ENCODE peak calls at places on chromosomes 13 and 19, in ten cellular contexts. I, E, M, Z, W, A, Q, S, Y and V are unnamed samples. For H3K9me3, the result is how much of the 10 kb centered on the place peaks cover.

GRCh38 chr13:86757236-86757978 is 913.8 kb upstream of the SLITRK5 start:
- DNase-seq in M (peak), Y (no peak), I (peak), A (no peak), S (no peak), Z (no peak), Q (no peak), E (no peak), W (no peak), V (no peak)

GRCh38 chr13:48641404-48641803 is 12.3 kb upstream of the CYSLTR2 start:
- DNase-seq in I (no peak), M (no peak), E (no peak), W (no peak), Z (no peak), Y (no peak), Q (no peak), S (no peak), A (no peak), V (no peak)

GRCh38 chr13:91078093-91078679 is 269.3 kb upstream of the MIR17HG start:
- DNase-seq in S (no peak), Q (no peak), E (no peak), I (no peak), A (no peak), W (no peak), M (no peak), Y (no peak), Z (no peak), V (no peak)

GRCh38 chr19:1911995-1912394 is 6.8 kb downstream of the ADAT3 start:
- DNase-seq in I (no peak), Z (peak), E (no peak), W (no peak), A (no peak), Q (no peak), M (no peak), Y (no peak), S (no peak), V (no peak)

GRCh38 chr13:111531505-111531904 is 211.1 kb downstream of the TEX29 start:
- DNase-seq in Y (peak), Q (no peak), W (no peak), S (no peak), Z (no peak), A (no peak), I (no peak), M (no peak), E (no peak), V (no peak)

GRCh38 chr13:21324793-21325192 is 134.3 kb downstream of the ZDHHC20 start:
- DNase-seq in S (no peak), W (no peak), Q (no peak), Y (no peak), A (no peak), M (no peak), I (no peak), Z (no peak), E (no peak), V (no peak)

GRCh38 chr13:26529441-26529840 is 28.0 kb upstream of the WASF3 start:
- DNase-seq in I (peak), Z (peak), Y (no peak), S (no peak), M (no peak), A (peak), E (peak), W (no peak), Q (no peak), V (peak)

GRCh38 chr19:40982594-40983101 is 8.4 kb upstream of the CYP2B6 start:
- DNase-seq in M (no peak), S (no peak), Q (no peak), Z (no peak), A (no peak), Y (no peak), W (no peak), E (no peak), I (peak), V (peak)

GRCh38 chr13:111490611-111491010 is 170.2 kb downstream of the TEX29 start:
- DNase-seq in Y (no peak), W (no peak), S (no peak), Q (no peak), I (no peak), Z (no peak), E (no peak), A (no peak), M (no peak), V (no peak)

GRCh38 chr19:49333426-49334288 is 1.5 kb upstream of the CD37 start:
- DNase-seq in Q (no peak), M (peak), E (no peak), A (no peak), Z (peak), Y (no peak), I (no peak), W (no peak), S (peak), V (no peak)

GRCh38 chr13:83024226-83024625 is 858.0 kb downstream of the SLITRK1 start:
- DNase-seq in E (no peak), Z (no peak), S (no peak), A (no peak), Y (no peak), I (no peak), Q (no peak), W (no peak), M (no peak), V (no peak)

GRCh38 chr19:5153601-5154128 is 184.8 kb downstream of the KDM4B start:
- DNase-seq in A (no peak), S (no peak), Y (no peak), M (peak), Q (no peak), Z (no peak), E (no peak), W (no peak), I (no peak), V (no peak)

GRCh38 chr13:102902789-102903347 is 57.0 kb downstream of the ERCC5 start:
- DNase-seq in S (no peak), Y (no peak), E (peak), Q (no peak), M (no peak), A (no peak), Z (no peak), W (no peak), I (no peak), V (no peak)

GRCh38 chr19:3115916-3116602 is 19.8 kb upstream of the GNA15 start:
- DNase-seq in Y (no peak), W (no peak), M (peak), I (peak), A (no peak), E (no peak), Q (no peak), S (no peak), Z (no peak), V (no peak)

GRCh38 chr13:66348745-66349720 is 881.1 kb downstream of the PCDH9 start:
- DNase-seq in I (no peak), M (no peak), W (no peak), Y (no peak), Z (no peak), A (no peak), E (peak), S (no peak), Q (no peak), V (no peak)

GRCh38 chr13:114282143-114282685 is 813 bp downstream of the UPF3A start:
- DNase-seq in Y (no peak), I (peak), Q (no peak), W (peak), Z (peak), A (peak), E (peak), S (no peak), M (peak), V (peak)

GRCh38 chr19:3670796-3671679 is 29.2 kb downstream of the PIP5K1C start:
- DNase-seq in Z (peak), S (peak), Y (no peak), A (peak), M (no peak), Q (peak), I (no peak), W (no peak), E (peak), V (no peak)

GRCh38 chr19:2540251-2540645 is 64.3 kb downstream of the GADD45B start:
- DNase-seq in S (no peak), M (no peak), A (no peak), Y (no peak), E (no peak), I (no peak), Z (no peak), W (no peak), Q (no peak), V (no peak)

GRCh38 chr13:43154083-43154739 is 130.8 kb downstream of the DNAJC15 start:
- DNase-seq in Q (no peak), M (no peak), A (no peak), Z (no peak), Y (no peak), W (no peak), S (no peak), E (no peak), I (no peak), V (no peak)

GRCh38 chr13:91576590-91576989 is 178.2 kb downstream of the GPC5 start:
- DNase-seq in W (no peak), M (no peak), Q (no peak), A (no peak), S (no peak), Y (no peak), I (no peak), E (no peak), Z (no peak), V (no peak)

GRCh38 chr13:23021921-23022320 is 158.9 kb upstream of the SGCG start:
- DNase-seq in S (no peak), Z (no peak), W (no peak), Y (no peak), E (no peak), I (no peak), Q (no peak), A (no peak), M (no peak), V (no peak)
- H3K4me3 ChIP-seq in S (no peak), Z (no peak), W (no peak), Y (no peak), E (no peak), I (no peak), Q (no peak), A (no peak), M (no peak), V (no peak)

DNA sequence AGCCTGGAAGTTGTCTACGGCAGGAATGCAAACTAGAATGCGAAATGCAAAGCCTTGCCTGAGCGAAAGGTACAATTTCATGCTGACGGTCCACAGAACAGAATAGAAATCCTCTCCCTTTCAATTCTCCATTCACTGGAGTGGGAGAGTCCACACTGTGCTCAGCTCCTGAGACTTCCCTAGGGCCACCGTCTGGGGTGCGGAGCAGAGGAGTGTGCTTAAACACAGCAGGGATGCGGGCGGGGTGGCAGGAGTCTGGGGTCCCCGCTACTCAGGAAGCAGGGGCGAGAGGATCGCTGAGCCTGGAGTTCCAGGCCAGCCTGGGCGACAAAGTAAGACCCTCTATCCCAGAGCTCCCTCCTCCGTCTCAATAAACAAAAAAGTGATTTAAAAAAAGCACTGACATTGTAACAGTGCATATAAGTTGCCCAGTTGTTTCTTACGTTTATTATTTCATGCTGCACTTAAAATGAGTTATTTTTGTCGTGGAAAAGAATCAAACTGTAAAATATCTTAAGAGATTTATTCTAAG is 614 bp upstream of the ZNF816 start:
- DNase-seq in E (peak), I (no peak), Z (peak), S (peak), W (peak), Y (no peak), M (no peak), A (peak), Q (no peak), V (no peak)
- H3K9me3 ChIP-seq in E (under half), I (under half), Z (under half), S (under half), W (under half), Y (under half), M (under half), A (under half), Q (under half), V (under half)

GRCh38 chr19:45816236-45817009 is 1.3 kb upstream of the RSPH6A start:
- DNase-seq in A (no peak), E (no peak), Q (no peak), Y (no peak), Z (peak), S (peak), W (no peak), M (no peak), I (no peak), V (no peak)
- H3K4me3 ChIP-seq in A (no peak), E (peak), Q (no peak), Y (no peak), Z (no peak), S (peak), W (no peak), M (no peak), I (no peak), V (no peak)

DNA sequence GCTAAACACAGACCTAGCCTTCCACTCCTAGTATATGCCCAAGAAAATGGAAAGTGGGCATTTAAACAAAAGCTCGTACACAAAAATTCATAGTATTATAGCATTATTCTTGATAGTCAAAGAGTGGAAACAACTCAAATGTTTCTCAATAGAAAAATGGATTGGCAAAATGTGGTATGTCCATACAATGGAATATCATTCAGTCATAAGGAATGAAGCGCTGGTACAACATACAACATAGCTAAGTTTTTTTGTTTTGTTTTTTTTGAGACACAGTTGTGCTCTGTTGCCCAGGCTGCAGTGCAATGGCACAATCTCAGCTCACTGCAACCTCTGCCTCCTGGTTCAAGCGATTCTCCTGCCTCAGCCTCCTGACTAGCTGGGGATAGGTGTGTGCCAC is 11.9 kb downstream of the ZNF558 start:
- DNase-seq in M (no peak), E (no peak), A (no peak), S (no peak), Z (no peak), I (no peak), W (no peak), Y (no peak), Q (no peak), V (no peak)
- H3K9me3 ChIP-seq in M (under half), E (half or more), A (under half), S (under half), Z (under half), I (under half), W (under half), Y (under half), Q (half or more), V (under half)

DNA sequence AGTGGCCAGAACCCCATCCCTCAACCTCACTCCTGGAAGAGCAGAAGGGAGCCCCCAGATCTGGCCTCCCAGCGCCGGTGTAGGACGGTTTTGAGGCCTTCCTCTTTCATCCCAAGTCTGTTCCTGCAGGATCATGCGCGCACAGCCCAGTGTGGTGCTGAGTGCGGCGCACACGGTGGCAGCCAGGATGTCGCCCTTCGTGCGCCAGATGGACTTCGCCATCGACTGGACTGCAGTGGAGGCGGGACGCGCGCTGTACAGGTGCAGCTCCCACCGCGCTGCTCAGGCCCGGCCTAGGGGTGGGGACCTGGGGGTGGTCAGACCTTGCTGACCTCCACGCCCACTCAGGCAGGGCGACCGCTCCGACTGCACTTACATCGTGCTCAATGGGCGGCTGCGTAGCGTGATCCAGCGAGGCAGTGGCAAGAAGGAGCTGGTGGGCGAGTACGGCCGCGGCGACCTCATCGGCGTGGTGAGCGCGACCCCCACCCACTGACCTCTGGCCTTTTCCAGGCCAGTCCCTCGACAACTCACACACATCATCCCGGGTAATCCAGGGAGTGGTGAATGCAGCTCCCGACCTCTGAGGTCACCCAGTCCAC is 14.8 kb downstream of the PNPLA6 start:
- DNase-seq in W (peak), A (peak), I (no peak), S (no peak), Y (no peak), M (no peak), E (no peak), Z (peak), Q (no peak), V (no peak)
- H3K4me3 ChIP-seq in W (no peak), A (no peak), I (no peak), S (no peak), Y (no peak), M (no peak), E (no peak), Z (no peak), Q (no peak), V (no peak)

GRCh38 chr19:57613941-57614743 is at the start of gene ZNF134:
- DNase-seq in E (peak), S (no peak), Y (peak), Q (peak), Z (peak), A (peak), M (peak), I (peak), W (peak), V (peak)
- H3K9me3 ChIP-seq in E (half or more), S (under half), Y (under half), Q (half or more), Z (under half), A (under half), M (under half), I (under half), W (under half), V (half or more)

DNA sequence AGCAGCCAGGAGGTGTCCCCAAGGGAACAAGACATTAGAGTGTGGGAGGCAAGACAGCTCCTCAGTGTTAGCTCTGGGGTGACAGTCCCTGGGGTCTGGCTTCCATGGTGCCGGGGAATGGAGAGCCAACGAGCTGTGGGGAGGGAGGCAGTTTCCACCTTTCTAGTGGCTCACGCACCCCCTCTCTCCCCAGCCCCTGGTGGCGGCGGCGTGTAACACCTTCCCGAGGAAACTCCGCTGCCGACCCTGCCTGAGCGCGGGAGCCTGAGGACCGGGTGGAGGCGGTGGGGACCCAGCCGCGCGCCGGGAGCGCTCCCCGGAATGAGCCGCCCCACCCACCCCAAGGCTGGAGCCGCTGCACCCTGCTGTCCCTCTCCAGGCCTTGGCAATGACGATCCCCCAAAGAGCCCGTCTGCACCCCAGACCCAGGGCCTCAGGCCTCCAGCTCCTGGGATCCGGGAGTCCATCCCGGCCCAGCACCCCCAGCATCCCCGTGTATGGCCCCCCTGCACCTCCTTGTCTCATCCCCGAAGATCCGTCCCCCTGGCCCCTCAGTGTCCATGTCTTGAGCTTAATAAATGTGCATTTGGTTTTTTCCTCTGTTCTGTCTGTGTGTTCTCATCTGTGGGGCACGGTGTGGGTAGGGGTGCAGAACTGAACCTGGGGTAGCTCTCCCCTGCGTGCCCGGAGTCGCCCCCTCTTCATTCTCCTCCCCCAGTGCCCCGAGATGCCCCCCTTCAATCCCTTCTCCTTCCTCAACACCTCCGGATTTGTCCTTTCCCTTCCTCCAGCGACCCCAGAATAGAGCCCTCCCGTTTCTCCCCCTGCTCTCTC is 617 bp upstream of the FXYD5 start:
- DNase-seq in I (no peak), Q (no peak), Z (peak), A (no peak), S (no peak), M (peak), E (no peak), Y (no peak), W (no peak), V (peak)
- H3K4me3 ChIP-seq in I (peak), Q (peak), Z (peak), A (no peak), S (peak), M (peak), E (peak), Y (peak), W (peak), V (peak)

GRCh38 chr19:28422791-28423650 is 789.9 kb downstream of the UQCRFS1 start:
- DNase-seq in Q (no peak), I (no peak), Z (no peak), S (peak), M (no peak), A (no peak), W (no peak), Y (no peak), E (no peak), V (no peak)

GRCh38 chr19:28422046-28422445 is 790.9 kb downstream of the UQCRFS1 start:
- DNase-seq in Q (no peak), M (no peak), S (no peak), E (no peak), Z (no peak), A (no peak), W (no peak), I (no peak), Y (no peak), V (no peak)

GRCh38 chr19:28425431-28425931 is 787.5 kb downstream of the UQCRFS1 start:
- DNase-seq in W (no peak), E (no peak), M (no peak), S (no peak), A (no peak), Z (no peak), I (peak), Q (no peak), Y (no peak), V (no peak)

GRCh38 chr19:28424662-28425430 is 788.1 kb downstream of the UQCRFS1 start:
- DNase-seq in E (no peak), W (no peak), Z (no peak), Q (no peak), Y (no peak), M (no peak), A (no peak), S (no peak), I (no peak), V (no peak)

DNA sequence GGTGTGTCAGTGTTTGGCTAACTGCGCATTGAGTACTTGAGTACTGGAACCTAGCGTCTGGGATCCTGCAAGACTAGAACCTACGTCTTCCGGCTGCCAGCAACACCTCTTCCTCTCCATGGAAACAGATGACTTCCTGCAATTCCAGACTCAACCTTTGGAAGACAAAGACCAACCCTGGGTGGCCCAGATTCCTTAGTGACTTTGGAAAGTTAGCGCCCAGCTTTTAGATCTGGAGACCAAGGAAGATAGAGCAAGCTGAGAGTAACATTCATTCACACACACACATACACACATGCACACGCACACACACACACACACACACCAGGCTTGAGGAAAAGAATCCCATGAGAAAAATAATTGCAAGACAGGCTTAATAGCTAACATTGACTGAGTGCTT is 788.9 kb downstream of the UQCRFS1 start:
- DNase-seq in Z (no peak), W (no peak), M (no peak), E (no peak), A (no peak), Y (no peak), Q (no peak), S (no peak), I (no peak), V (no peak)
- H3K9me3 ChIP-seq in Z (under half), W (under half), M (under half), E (under half), A (under half), Y (under half), Q (under half), S (under half), I (under half), V (under half)

DNA sequence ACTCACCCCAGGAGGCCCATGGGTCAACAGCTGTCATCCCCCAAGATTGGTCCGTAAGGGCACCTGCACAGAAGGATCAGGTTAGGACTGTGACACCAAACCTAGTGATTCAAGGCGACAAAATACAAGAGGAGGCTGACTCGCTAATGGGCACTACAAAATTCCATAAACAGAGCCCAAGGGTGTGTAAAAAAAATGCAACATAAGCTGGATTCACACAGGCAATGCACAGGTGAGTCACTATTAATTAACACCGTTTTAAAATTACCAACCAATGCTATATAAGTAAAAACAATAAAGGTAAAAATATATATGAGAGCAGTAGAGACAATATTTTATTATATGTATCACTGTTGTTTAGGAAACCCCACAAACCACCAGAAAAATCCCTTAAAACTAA is 1.9 kb downstream of the ZNF606 start:
- DNase-seq in Q (no peak), Z (no peak), W (no peak), M (no peak), S (no peak), I (no peak), Y (no peak), E (no peak), A (no peak), V (no peak)
- H3K4me3 ChIP-seq in Q (no peak), Z (no peak), W (no peak), M (no peak), S (no peak), I (no peak), Y (no peak), E (peak), A (no peak), V (no peak)